ENCODE peak calls at places on chromosomes 12 and 14, in five cellular contexts. T, W, D, L and I are unnamed samples.

GRCh38 chr12:29616664-29617409 is 119.4 kb upstream of the OVCH1 start:
- DNase-seq in D (peak; percentile 68), W (no peak), L (no peak), T (no peak), I (no peak)

GRCh38 chr12:94148841-94149780 is 734 bp downstream of the PLXNC1 start:
- DNase-seq in L (no peak), W (peak; percentile 49), D (no peak), T (no peak), I (no peak)

GRCh38 chr14:102804858-102805257 is 27.6 kb downstream of the TRAF3 start:
- DNase-seq in L (no peak), W (no peak), T (no peak), D (no peak), I (no peak)

GRCh38 chr12:94553130-94553519 is 93.5 kb upstream of the CEP83 start:
- DNase-seq in D (peak; percentile 71), W (no peak), T (no peak), L (no peak), I (no peak)

GRCh38 chr12:81347404-81347803 is 269.5 kb downstream of the ACSS3 start:
- DNase-seq in D (no peak), W (no peak), L (no peak), T (no peak), I (no peak)

GRCh38 chr14:64848239-64848638 is 31.5 kb downstream of the SPTB start:
- DNase-seq in D (no peak), W (no peak), T (peak; percentile 3), L (no peak), I (no peak)

GRCh38 chr12:30025317-30025716 is 241.6 kb upstream of the TMTC1 start:
- DNase-seq in W (no peak), L (no peak), T (no peak), D (no peak), I (no peak)

GRCh38 chr12:6044082-6044481 is 80.4 kb downstream of the VWF start:
- DNase-seq in W (no peak), T (no peak), D (peak; percentile 76), L (no peak), I (peak; percentile 89)

GRCh38 chr14:71143391-71144290 is 236.4 kb downstream of the PCNX1 start:
- DNase-seq in D (peak; percentile 37), W (no peak), L (no peak), T (no peak), I (no peak)

GRCh38 chr12:102064476-102064875 is 2.7 kb upstream of the WASHC3 start:
- DNase-seq in T (no peak), D (no peak), W (no peak), L (no peak), I (no peak)

DNA sequence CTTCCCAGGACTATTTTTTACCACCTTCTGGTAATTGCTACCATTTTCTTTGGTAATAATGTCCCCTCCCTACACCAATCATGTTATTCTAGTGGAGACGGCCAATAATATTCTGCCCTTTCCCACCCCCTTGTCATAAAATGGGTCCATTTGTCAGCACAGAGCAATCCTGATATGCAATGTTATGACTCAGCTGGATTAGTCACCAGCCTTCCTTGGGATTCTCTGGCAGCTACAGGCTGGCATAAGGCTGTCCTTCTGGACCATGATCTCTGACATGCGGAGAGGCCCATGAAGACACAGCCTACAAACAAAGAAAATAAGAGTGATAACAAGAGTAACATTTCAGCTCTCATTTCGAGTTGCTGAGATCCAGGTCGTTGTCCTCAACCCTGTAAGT is 222.0 kb upstream of the CPNE8 start:
- DNase-seq in D (peak; percentile 83), T (no peak), W (no peak), L (no peak), I (no peak)
- TF ChIP-seq CTCF in D (no peak), T (no peak), W (no peak), L (no peak), I (no peak)

GRCh38 chr14:68139466-68140110 is 320.0 kb downstream of the RAD51B start:
- DNase-seq in W (no peak), T (no peak), L (no peak), D (no peak), I (no peak)
- TF ChIP-seq CTCF in W (no peak), T (no peak), L (no peak), D (no peak), I (no peak)

GRCh38 chr12:124498870-124499753 is 68.3 kb downstream of the NCOR2 start:
- DNase-seq in L (no peak), T (no peak), D (no peak), W (no peak), I (no peak)
- TF ChIP-seq CTCF in L (no peak), T (peak; percentile 15), D (no peak), W (no peak), I (no peak)

DNA sequence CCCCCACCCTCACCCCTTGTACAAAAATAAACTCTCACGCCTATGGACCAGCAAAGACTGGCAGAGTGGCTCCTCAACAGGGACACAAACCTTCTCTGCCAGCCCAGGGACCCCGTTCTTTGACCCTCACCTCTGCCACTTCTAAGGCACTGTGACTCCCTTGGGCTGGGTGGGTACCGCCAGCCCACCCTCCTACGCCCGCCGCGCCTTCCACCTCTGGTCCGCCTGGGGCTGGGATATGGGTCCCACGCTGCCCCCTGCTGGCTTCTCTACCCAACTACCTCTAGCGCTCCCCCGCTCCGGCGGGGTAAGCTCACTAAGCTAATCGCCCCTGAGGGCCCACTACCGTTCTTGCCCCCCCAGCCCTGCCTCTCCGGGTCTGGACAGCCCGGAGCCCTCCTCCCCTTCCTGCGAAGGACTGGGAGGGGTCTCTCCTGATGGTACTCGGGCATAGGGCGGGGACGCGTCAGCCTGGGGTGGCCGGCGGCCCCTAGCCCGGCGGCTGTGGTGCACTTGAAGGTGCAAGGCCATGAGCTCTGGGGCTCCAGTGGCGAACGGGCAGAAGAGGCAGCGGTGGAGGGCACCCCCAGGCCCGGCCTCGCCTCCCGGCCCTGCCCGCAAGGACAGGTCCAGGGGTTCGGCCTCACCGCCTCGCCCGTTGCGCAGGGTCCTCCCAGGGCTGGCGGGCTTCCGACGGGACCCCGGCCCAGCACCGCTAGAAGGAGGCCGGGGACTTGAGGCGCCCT is 8.1 kb downstream of the ZNF219 start:
- DNase-seq in W (no peak), D (no peak), L (no peak), T (no peak), I (no peak)
- TF ChIP-seq CTCF in W (peak; percentile 37), D (peak; percentile 11), L (peak; percentile 51), T (peak; percentile 44), I (peak; percentile 64)

GRCh38 chr14:101665478-101666078 is 95.9 kb upstream of the PPP2R5C start:
- DNase-seq in L (no peak), T (peak; percentile 21), W (no peak), D (peak; percentile 70), I (no peak)
- TF ChIP-seq CTCF in L (no peak), T (peak; percentile 61), W (no peak), D (peak; percentile 47), I (peak; percentile 59)